ENCODE peak calls at places on chromosomes 13 and 19, in nine cellular contexts. One of them, this sample, is unnamed.

GRCh38 chr19:10270180-10270615 is 722 bp upstream of the ICAM1 start:
- DNase-seq in foreskin fibroblast: no peak
- DNase-seq in mesendoderm: no peak
- DNase-seq in fibroblast of pulmonary artery: peak; percentile 53
- DNase-seq in cardiac fibroblast: no peak
- DNase-seq in astrocyte of the cerebellum: no peak
- DNase-seq in stimulated activated CD4-positive, alpha-beta T cell treated with anti-CD3 and anti-CD28 coated beads, Interleukin-2, amount 100 ng/mL, for 48 hours: peak; percentile 67
- DNase-seq in activated T-helper 1 cell treated with anti-CD3 and anti-CD28 coated beads, Interleukin-12 subunit alpha, Interleukin-12 subunit beta, Interleukin-2, Interleukin-4 antibody, amounts not matched to agents 30 ng/mL and 10 ng/mL and 1 ng/mL, durations not matched to agents 14 hours and 24 hours and 36 hours: peak; percentile 80
- DNase-seq in posterior vena cava: peak; percentile 96
- DNase-seq in this sample: peak; percentile 62

GRCh38 chr13:24694907-24695306 is 14.7 kb downstream of the ATP12A start:
- DNase-seq in foreskin fibroblast: no peak
- DNase-seq in mesendoderm: no peak
- DNase-seq in fibroblast of pulmonary artery: no peak
- DNase-seq in cardiac fibroblast: no peak
- DNase-seq in astrocyte of the cerebellum: no peak
- DNase-seq in stimulated activated CD4-positive, alpha-beta T cell treated with anti-CD3 and anti-CD28 coated beads, Interleukin-2, amount 100 ng/mL, for 48 hours: no peak
- DNase-seq in activated T-helper 1 cell treated with anti-CD3 and anti-CD28 coated beads, Interleukin-12 subunit alpha, Interleukin-12 subunit beta, Interleukin-2, Interleukin-4 antibody, amounts not matched to agents 30 ng/mL and 10 ng/mL and 1 ng/mL, durations not matched to agents 14 hours and 24 hours and 36 hours: no peak
- DNase-seq in posterior vena cava: no peak
- DNase-seq in this sample: no peak

GRCh38 chr19:36113895-36114762 is 546 bp downstream of the POLR2I start:
- DNase-seq in foreskin fibroblast: peak; percentile 35
- DNase-seq in mesendoderm: peak; percentile 64
- DNase-seq in fibroblast of pulmonary artery: peak; percentile 29
- DNase-seq in cardiac fibroblast: peak; percentile 48
- DNase-seq in astrocyte of the cerebellum: no peak
- DNase-seq in stimulated activated CD4-positive, alpha-beta T cell treated with anti-CD3 and anti-CD28 coated beads, Interleukin-2, amount 100 ng/mL, for 48 hours: peak; percentile 9
- DNase-seq in activated T-helper 1 cell treated with anti-CD3 and anti-CD28 coated beads, Interleukin-12 subunit alpha, Interleukin-12 subunit beta, Interleukin-2, Interleukin-4 antibody, amounts not matched to agents 30 ng/mL and 10 ng/mL and 1 ng/mL, durations not matched to agents 14 hours and 24 hours and 36 hours: peak; percentile 6
- DNase-seq in posterior vena cava: no peak
- DNase-seq in this sample: peak; percentile 49

GRCh38 chr13:28636677-28637317 is 22.1 kb upstream of the POMP start:
- DNase-seq in foreskin fibroblast: peak; percentile 74
- DNase-seq in mesendoderm: peak; percentile 87
- DNase-seq in fibroblast of pulmonary artery: peak; percentile 87
- DNase-seq in cardiac fibroblast: peak; percentile 79
- DNase-seq in astrocyte of the cerebellum: peak; percentile 53
- DNase-seq in stimulated activated CD4-positive, alpha-beta T cell treated with anti-CD3 and anti-CD28 coated beads, Interleukin-2, amount 100 ng/mL, for 48 hours: peak; percentile 46
- DNase-seq in activated T-helper 1 cell treated with anti-CD3 and anti-CD28 coated beads, Interleukin-12 subunit alpha, Interleukin-12 subunit beta, Interleukin-2, Interleukin-4 antibody, amounts not matched to agents 30 ng/mL and 10 ng/mL and 1 ng/mL, durations not matched to agents 14 hours and 24 hours and 36 hours: peak; percentile 37
- DNase-seq in posterior vena cava: no peak
- DNase-seq in this sample: peak; percentile 88

GRCh38 chr13:31038834-31039552 is 106.5 kb downstream of the TEX26 start:
- DNase-seq in foreskin fibroblast: no peak
- DNase-seq in mesendoderm: no peak
- DNase-seq in fibroblast of pulmonary artery: no peak
- DNase-seq in cardiac fibroblast: peak; percentile 21
- DNase-seq in astrocyte of the cerebellum: peak; percentile 95
- DNase-seq in stimulated activated CD4-positive, alpha-beta T cell treated with anti-CD3 and anti-CD28 coated beads, Interleukin-2, amount 100 ng/mL, for 48 hours: peak; percentile 16
- DNase-seq in activated T-helper 1 cell treated with anti-CD3 and anti-CD28 coated beads, Interleukin-12 subunit alpha, Interleukin-12 subunit beta, Interleukin-2, Interleukin-4 antibody, amounts not matched to agents 30 ng/mL and 10 ng/mL and 1 ng/mL, durations not matched to agents 14 hours and 24 hours and 36 hours: peak; percentile 29
- DNase-seq in posterior vena cava: no peak
- DNase-seq in this sample: peak; percentile 45

GRCh38 chr13:36370108-36370429 is 23.9 kb upstream of the SPART start:
- DNase-seq in foreskin fibroblast: no peak
- DNase-seq in mesendoderm: no peak
- DNase-seq in fibroblast of pulmonary artery: no peak
- DNase-seq in cardiac fibroblast: no peak
- DNase-seq in astrocyte of the cerebellum: no peak
- DNase-seq in stimulated activated CD4-positive, alpha-beta T cell treated with anti-CD3 and anti-CD28 coated beads, Interleukin-2, amount 100 ng/mL, for 48 hours: no peak
- DNase-seq in activated T-helper 1 cell treated with anti-CD3 and anti-CD28 coated beads, Interleukin-12 subunit alpha, Interleukin-12 subunit beta, Interleukin-2, Interleukin-4 antibody, amounts not matched to agents 30 ng/mL and 10 ng/mL and 1 ng/mL, durations not matched to agents 14 hours and 24 hours and 36 hours: no peak
- DNase-seq in posterior vena cava: no peak
- DNase-seq in this sample: no peak

GRCh38 chr19:12722566-12723382 is 958 bp downstream of the TNPO2 start:
- DNase-seq in foreskin fibroblast: peak; percentile 98
- DNase-seq in mesendoderm: peak; percentile 100
- DNase-seq in fibroblast of pulmonary artery: peak; percentile 100
- DNase-seq in cardiac fibroblast: peak; percentile 99
- DNase-seq in astrocyte of the cerebellum: peak; percentile 99
- DNase-seq in stimulated activated CD4-positive, alpha-beta T cell treated with anti-CD3 and anti-CD28 coated beads, Interleukin-2, amount 100 ng/mL, for 48 hours: peak; percentile 85
- DNase-seq in activated T-helper 1 cell treated with anti-CD3 and anti-CD28 coated beads, Interleukin-12 subunit alpha, Interleukin-12 subunit beta, Interleukin-2, Interleukin-4 antibody, amounts not matched to agents 30 ng/mL and 10 ng/mL and 1 ng/mL, durations not matched to agents 14 hours and 24 hours and 36 hours: peak; percentile 91
- DNase-seq in posterior vena cava: peak; percentile 98
- DNase-seq in this sample: peak; percentile 99

GRCh38 chr19:1608414-1609391 is 3.4 kb upstream of the UQCR11 start:
- DNase-seq in foreskin fibroblast: no peak
- DNase-seq in mesendoderm: no peak
- DNase-seq in fibroblast of pulmonary artery: no peak
- DNase-seq in cardiac fibroblast: no peak
- DNase-seq in astrocyte of the cerebellum: no peak
- DNase-seq in stimulated activated CD4-positive, alpha-beta T cell treated with anti-CD3 and anti-CD28 coated beads, Interleukin-2, amount 100 ng/mL, for 48 hours: no peak
- DNase-seq in activated T-helper 1 cell treated with anti-CD3 and anti-CD28 coated beads, Interleukin-12 subunit alpha, Interleukin-12 subunit beta, Interleukin-2, Interleukin-4 antibody, amounts not matched to agents 30 ng/mL and 10 ng/mL and 1 ng/mL, durations not matched to agents 14 hours and 24 hours and 36 hours: no peak
- DNase-seq in posterior vena cava: no peak
- DNase-seq in this sample: peak; percentile 39

GRCh38 chr19:50657672-50658437 is 8.6 kb downstream of the C19orf81 start:
- DNase-seq in foreskin fibroblast: peak; percentile 94
- DNase-seq in mesendoderm: peak; percentile 100
- DNase-seq in fibroblast of pulmonary artery: peak; percentile 99
- DNase-seq in cardiac fibroblast: peak; percentile 99
- DNase-seq in astrocyte of the cerebellum: peak; percentile 11
- DNase-seq in stimulated activated CD4-positive, alpha-beta T cell treated with anti-CD3 and anti-CD28 coated beads, Interleukin-2, amount 100 ng/mL, for 48 hours: peak; percentile 85
- DNase-seq in activated T-helper 1 cell treated with anti-CD3 and anti-CD28 coated beads, Interleukin-12 subunit alpha, Interleukin-12 subunit beta, Interleukin-2, Interleukin-4 antibody, amounts not matched to agents 30 ng/mL and 10 ng/mL and 1 ng/mL, durations not matched to agents 14 hours and 24 hours and 36 hours: peak; percentile 69
- DNase-seq in posterior vena cava: peak; percentile 95
- DNase-seq in this sample: peak; percentile 100

GRCh38 chr13:29954082-29955043 is 103.9 kb upstream of the UBL3 start:
- DNase-seq in foreskin fibroblast: no peak
- DNase-seq in mesendoderm: no peak
- DNase-seq in fibroblast of pulmonary artery: no peak
- DNase-seq in cardiac fibroblast: no peak
- DNase-seq in astrocyte of the cerebellum: no peak
- DNase-seq in stimulated activated CD4-positive, alpha-beta T cell treated with anti-CD3 and anti-CD28 coated beads, Interleukin-2, amount 100 ng/mL, for 48 hours: peak; percentile 22
- DNase-seq in activated T-helper 1 cell treated with anti-CD3 and anti-CD28 coated beads, Interleukin-12 subunit alpha, Interleukin-12 subunit beta, Interleukin-2, Interleukin-4 antibody, amounts not matched to agents 30 ng/mL and 10 ng/mL and 1 ng/mL, durations not matched to agents 14 hours and 24 hours and 36 hours: peak; percentile 29
- DNase-seq in posterior vena cava: no peak
- DNase-seq in this sample: no peak

This sample was measured in EL.